ENCODE peak calls at places on chromosomes 5 and 9, in five cellular contexts. Y is adrenal gland, U is tibial nerve, A is breast epithelium, D is cardiac muscle cell. L is an unnamed sample.

GRCh38 chr9:28086881-28087280 is 513.6 kb upstream of the C9orf72 start:
- DNase-seq in D (no peak), A (no peak), U (no peak), Y (no peak), L (no peak)

GRCh38 chr5:109958082-109958481 is 268.4 kb downstream of the MAN2A1 start:
- DNase-seq in A (no peak), U (no peak), Y (no peak), D (no peak), L (no peak)

GRCh38 chr5:6557807-6558575 is 74.9 kb downstream of the NSUN2 start:
- DNase-seq in Y (no peak), U (no peak), D (no peak), A (no peak), L (no peak)

GRCh38 chr5:76402251-76402879 is 720 bp upstream of the IQGAP2 start:
- DNase-seq in Y (peak; percentile 45), A (peak; percentile 34), U (no peak), D (peak; percentile 47), L (peak; percentile 85)

GRCh38 chr9:107739601-107740082 is 250.1 kb upstream of the KLF4 start:
- DNase-seq in Y (peak; percentile 50), D (no peak), U (no peak), A (peak; percentile 42), L (no peak)

GRCh38 chr9:129656795-129657390 is 8.6 kb upstream of the PRRX2 start:
- DNase-seq in Y (no peak), A (no peak), D (no peak), U (no peak), L (no peak)

GRCh38 chr5:157618366-157618765 is 33.9 kb downstream of the SOX30 start:
- DNase-seq in Y (no peak), D (no peak), U (no peak), A (no peak), L (no peak)

GRCh38 chr9:78601957-78602565 is 305.1 kb downstream of the PSAT1 start:
- DNase-seq in U (no peak), Y (peak; percentile 33), D (peak; percentile 43), A (no peak), L (no peak)

GRCh38 chr5:16461782-16462181 is 3.8 kb downstream of the ZNF622 start:
- DNase-seq in A (no peak), Y (no peak), D (no peak), U (no peak), L (peak; percentile 14)

GRCh38 chr9:129506892-129507291 is 114.0 kb downstream of the C9orf50 start:
- DNase-seq in Y (no peak), U (no peak), D (no peak), A (no peak), L (no peak)

GRCh38 chr5:74587300-74587699 is 53.2 kb downstream of the ENC1 start:
- DNase-seq in A (no peak), D (no peak), Y (no peak), U (no peak), L (no peak)

GRCh38 chr9:8428389-8428788 is 628.8 kb upstream of the DMAC1 start:
- DNase-seq in U (no peak), A (no peak), Y (no peak), D (no peak), L (no peak)
- H3K9me3 ChIP-seq in U (no peaks in the 10 kb centered on the region), A (no peaks in the 10 kb centered on the region), Y (no peaks in the 10 kb centered on the region), D (no peaks in the 10 kb centered on the region), L (no peaks in the 10 kb centered on the region)

GRCh38 chr9:133057006-133057405 is 4.8 kb upstream of the CEL start:
- DNase-seq in Y (no peak), A (no peak), U (no peak), D (no peak), L (no peak)
- H3K4me1 ChIP-seq in Y (peaks cover 6% of the 10 kb centered on the region), A (no peaks in the 10 kb centered on the region), U (peaks cover 5% of the 10 kb centered on the region), D (peaks cover 18% of the 10 kb centered on the region), L (peaks cover 9% of the 10 kb centered on the region)

DNA sequence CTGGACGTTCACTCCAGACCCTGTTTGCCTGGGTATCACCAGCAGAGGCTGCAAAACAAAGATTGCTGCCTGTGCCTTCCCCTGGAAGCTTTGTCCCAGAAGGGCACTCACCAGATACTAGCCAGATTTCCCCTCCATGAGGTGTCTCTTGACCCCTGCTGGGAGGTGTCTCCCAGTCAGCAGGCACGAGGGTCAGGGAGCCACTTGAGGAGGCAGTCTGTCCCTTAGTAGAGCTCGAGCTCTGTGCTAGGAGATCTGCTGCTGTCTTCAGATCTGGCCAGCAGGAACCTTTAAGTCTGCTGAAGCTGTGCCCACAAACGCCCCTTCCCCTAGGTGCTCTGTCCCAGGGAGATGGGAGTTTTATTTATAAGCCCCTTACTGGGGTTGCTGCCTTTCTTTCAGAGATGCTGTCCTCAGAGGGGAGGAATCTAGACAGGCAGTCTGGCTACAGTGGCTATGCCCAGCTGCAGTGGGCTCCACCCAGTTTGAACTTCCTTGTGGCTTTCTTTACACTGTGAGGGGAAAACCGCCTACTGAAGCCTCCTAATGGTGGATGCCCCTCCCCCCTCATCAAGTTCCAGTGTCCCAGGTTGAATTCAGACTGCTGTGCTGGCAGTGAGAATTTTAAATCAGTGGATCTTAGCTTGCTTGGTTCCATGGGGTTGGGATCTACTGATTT is 253.9 kb downstream of the SPATA31D1 start:
- DNase-seq in D (no peak), A (no peak), U (no peak), Y (no peak), L (no peak)
- H3K9me3 ChIP-seq in D (no peaks in the 10 kb centered on the region), A (peaks cover 32% of the 10 kb centered on the region), U (no peaks in the 10 kb centered on the region), Y (no peaks in the 10 kb centered on the region), L (no peaks in the 10 kb centered on the region)

GRCh38 chr9:89462817-89463216 is 35.1 kb downstream of the SEMA4D start:
- DNase-seq in D (no peak), Y (no peak), A (no peak), U (no peak), L (no peak)

GRCh38 chr9:89466451-89467277 is 31.2 kb downstream of the SEMA4D start:
- DNase-seq in U (no peak), D (no peak), Y (no peak), A (no peak), L (no peak)

GRCh38 chr9:89464991-89465390 is 32.9 kb downstream of the SEMA4D start:
- DNase-seq in Y (no peak), A (no peak), D (no peak), U (no peak), L (no peak)

GRCh38 chr9:89465726-89466308 is 32.1 kb downstream of the SEMA4D start:
- DNase-seq in U (no peak), D (no peak), A (no peak), Y (no peak), L (no peak)

DNA sequence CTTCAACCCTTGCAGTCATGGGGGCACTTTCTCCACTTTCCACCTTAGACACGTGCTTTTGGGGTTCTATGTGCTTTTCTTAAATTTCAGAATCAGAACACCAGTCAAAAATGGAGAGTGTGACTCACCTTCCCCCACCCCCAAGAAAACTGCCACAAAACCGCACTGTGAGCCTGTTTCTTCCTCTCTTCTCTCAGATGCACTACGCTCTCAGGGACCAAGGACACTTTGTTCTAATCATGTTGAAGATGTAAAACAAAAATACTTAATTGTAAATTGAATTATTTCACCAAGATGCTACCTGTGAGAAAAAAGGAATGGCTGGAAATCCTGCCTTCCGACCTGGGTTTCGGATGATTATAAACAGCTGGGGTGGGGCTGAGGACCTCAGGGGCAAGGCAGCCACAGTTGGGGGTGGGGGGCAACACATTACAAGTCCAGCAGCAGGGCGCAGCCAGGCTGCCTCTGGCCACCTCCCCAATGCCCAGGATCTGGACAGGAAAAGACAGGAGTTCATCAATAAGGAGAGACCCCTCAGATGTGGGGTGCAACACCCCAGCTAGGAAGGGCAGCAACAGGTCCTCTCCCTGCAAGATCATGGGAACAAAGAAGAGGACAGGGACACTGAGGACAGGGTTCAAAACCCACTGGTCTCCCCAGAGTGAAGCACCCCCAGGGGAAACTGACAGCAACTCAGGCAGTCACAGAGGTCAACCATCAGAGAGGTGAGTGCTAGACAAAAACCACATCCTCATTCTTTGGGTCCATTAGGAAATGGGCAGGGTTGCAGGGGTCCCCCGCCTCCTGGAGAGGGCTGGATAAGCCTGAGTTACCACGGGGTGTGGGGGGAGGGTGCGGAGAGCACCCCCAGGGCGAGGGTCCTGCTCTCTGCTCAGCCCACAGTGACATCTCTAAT is 33.7 kb downstream of the SEMA4D start:
- DNase-seq in A (peak; percentile 32), U (no peak), Y (no peak), D (no peak), L (no peak)
- H3K4me1 ChIP-seq in A (no peaks in the 10 kb centered on the region), U (peaks cover 40% of the 10 kb centered on the region), Y (peaks cover 18% of the 10 kb centered on the region), D (peaks cover 11% of the 10 kb centered on the region), L (no peaks in the 10 kb centered on the region)

GRCh38 chr5:162334944-162335343 is 267.4 kb downstream of the GABRG2 start:
- DNase-seq in U (no peak), D (no peak), A (no peak), Y (no peak), L (no peak)
- H3K9me3 ChIP-seq in U (no peaks in the 10 kb centered on the region), D (no peaks in the 10 kb centered on the region), A (peaks cover 10% of the 10 kb centered on the region), Y (no peaks in the 10 kb centered on the region), L (no peaks in the 10 kb centered on the region)

GRCh38 chr5:172907657-172908056 is 51.6 kb upstream of the RPL26L1 start:
- DNase-seq in U (no peak), D (no peak), Y (no peak), A (no peak), L (no peak)

GRCh38 chr5:172905346-172905756 is 53.9 kb upstream of the RPL26L1 start:
- DNase-seq in Y (no peak), A (no peak), D (no peak), U (no peak), L (no peak)

GRCh38 chr5:172905771-172906170 is 53.5 kb upstream of the RPL26L1 start:
- DNase-seq in D (no peak), U (no peak), Y (no peak), A (no peak), L (peak; percentile 77)

GRCh38 chr5:172906888-172907287 is 52.3 kb upstream of the RPL26L1 start:
- DNase-seq in Y (no peak), U (no peak), A (no peak), D (peak; percentile 17), L (no peak)

DNA sequence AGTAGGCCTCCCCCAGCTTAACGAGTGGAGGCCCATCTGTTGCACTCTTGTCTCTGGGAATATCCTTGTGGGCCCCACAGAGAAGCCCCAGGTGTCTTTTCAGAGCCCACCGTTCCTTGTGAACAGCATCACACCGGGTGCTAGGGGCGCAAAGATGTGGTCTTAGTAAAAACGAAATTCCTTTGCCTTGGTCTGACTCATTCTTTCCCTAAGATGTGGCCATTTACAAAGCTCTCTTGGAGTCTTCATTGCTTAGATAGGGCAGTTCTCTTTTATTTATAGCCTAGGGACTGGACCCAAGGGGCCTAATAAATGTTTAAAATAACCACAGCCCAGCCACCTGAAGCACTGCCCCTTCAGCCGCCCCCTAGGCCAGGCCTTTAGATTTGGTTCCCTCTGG is 52.8 kb upstream of the RPL26L1 start:
- DNase-seq in Y (no peak), U (no peak), A (no peak), D (no peak), L (no peak)
- H3K4me1 ChIP-seq in Y (peaks cover 48% of the 10 kb centered on the region), U (peaks cover 40% of the 10 kb centered on the region), A (no peaks in the 10 kb centered on the region), D (peaks cover 9% of the 10 kb centered on the region), L (peaks cover 49% of the 10 kb centered on the region)

DNA sequence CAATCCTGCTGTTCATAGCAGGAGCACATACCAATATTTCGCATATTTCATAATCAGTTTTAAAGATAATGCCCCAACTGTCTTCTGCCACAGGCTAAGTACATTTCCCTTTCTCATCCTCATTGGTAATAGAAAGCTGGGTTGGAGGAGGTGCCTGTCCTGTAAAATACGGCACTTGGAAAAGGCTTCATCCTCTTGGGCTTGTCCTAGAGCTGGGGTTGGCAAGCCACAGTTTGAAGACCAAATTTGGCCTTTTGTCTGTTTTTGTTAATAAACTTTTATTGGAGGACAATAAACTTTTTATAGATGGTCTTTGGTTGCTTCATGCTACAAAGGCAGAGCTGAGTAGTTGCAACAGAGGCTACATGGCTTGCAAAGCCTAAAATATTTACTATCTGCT is 997.8 kb upstream of the CDH18 start:
- DNase-seq in A (no peak), D (no peak), U (no peak), Y (no peak), L (no peak)
- H3K9me3 ChIP-seq in A (peaks cover 8% of the 10 kb centered on the region), D (no peaks in the 10 kb centered on the region), U (no peaks in the 10 kb centered on the region), Y (no peaks in the 10 kb centered on the region), L (no peaks in the 10 kb centered on the region)